ENCODE peak calls at places on chromosome 12, in four cellular contexts. R, S, H and W are unnamed samples.

GRCh38 chr12:65536876-65537661 is 258.6 kb downstream of the MSRB3 start:
- DNase-seq in H (no peak), R (peak), S (no peak), W (no peak)

GRCh38 chr12:20549115-20549719 is 145.9 kb upstream of the SLCO1C1 start:
- DNase-seq in S (peak), R (peak), H (no peak), W (peak)

GRCh38 chr12:28622416-28622815 is 432.2 kb downstream of the CCDC91 start:
- DNase-seq in R (no peak), S (no peak), H (no peak), W (no peak)

GRCh38 chr12:10747730-10748129 is 24.6 kb upstream of the YBX3 start:
- DNase-seq in R (no peak), H (no peak), S (peak), W (no peak)

GRCh38 chr12:118377005-118377890 is 893 bp downstream of the SUDS3 start:
- DNase-seq in S (no peak), R (no peak), H (no peak), W (peak)

GRCh38 chr12:3200032-3200617 is 122.9 kb downstream of the TSPAN9 start:
- DNase-seq in H (no peak), S (no peak), R (peak), W (no peak)

GRCh38 chr12:21940972-21941521 is at the start of gene ABCC9:
- DNase-seq in R (no peak), H (no peak), S (no peak), W (no peak)

GRCh38 chr12:1796515-1797010 is 23.8 kb upstream of the LRTM2 start:
- DNase-seq in R (no peak), S (no peak), H (no peak), W (peak)

GRCh38 chr12:54042970-54043744 is 10.3 kb downstream of the HOXC5 start:
- DNase-seq in R (no peak), S (no peak), H (no peak), W (no peak)

GRCh38 chr12:95774311-95775045 is 16.1 kb downstream of the NTN4 start:
- DNase-seq in H (no peak), R (no peak), S (no peak), W (no peak)

GRCh38 chr12:79886917-79887519 is 47.9 kb downstream of the PPP1R12A start:
- DNase-seq in R (peak), S (peak), H (peak), W (peak)

GRCh38 chr12:123931686-123932321 is 40.8 kb downstream of the CCDC92 start:
- DNase-seq in S (no peak), H (no peak), R (no peak), W (no peak)

GRCh38 chr12:120832712-120833111 is 71.4 kb downstream of the SPPL3 start:
- DNase-seq in S (no peak), R (no peak), H (no peak), W (no peak)

GRCh38 chr12:64083285-64084210 is 138.5 kb downstream of the KICS2 start:
- DNase-seq in S (no peak), H (no peak), R (peak), W (no peak)

GRCh38 chr12:94954029-94954685 is 49.3 kb downstream of the NDUFA12 start:
- DNase-seq in R (peak), S (no peak), H (no peak), W (peak)

GRCh38 chr12:102388469-102388868 is 91.9 kb downstream of the IGF1 start:
- DNase-seq in H (no peak), R (no peak), S (peak), W (no peak)

GRCh38 chr12:115661103-115661502 is 616.4 kb downstream of the MED13L start:
- DNase-seq in H (no peak), R (no peak), S (no peak), W (no peak)

GRCh38 chr12:12716151-12716844 is 870 bp upstream of the CDKN1B start:
- DNase-seq in S (peak), R (peak), H (no peak), W (no peak)

GRCh38 chr12:3061129-3061857 is 15.9 kb upstream of the TSPAN9 start:
- DNase-seq in S (no peak), R (no peak), H (no peak), W (no peak)

GRCh38 chr12:119319638-119320037 is 14.9 kb upstream of the CCDC60 start:
- DNase-seq in H (no peak), S (no peak), R (no peak), W (no peak)

GRCh38 chr12:62772556-62772955 is 162.4 kb downstream of the PPM1H start:
- DNase-seq in R (no peak), H (no peak), S (no peak), W (no peak)

GRCh38 chr12:40819427-40820108 is 127.3 kb downstream of the CNTN1 start:
- DNase-seq in H (no peak), S (no peak), R (peak), W (no peak)

GRCh38 chr12:132270969-132271754 is 58.2 kb downstream of the GALNT9 start:
- DNase-seq in H (no peak), R (no peak), S (no peak), W (no peak)

GRCh38 chr12:44154128-44154527 is 318.2 kb downstream of the TMEM117 start:
- DNase-seq in R (no peak), H (no peak), S (no peak), W (no peak)

GRCh38 chr12:9049520-9050133 is 60.3 kb downstream of the KLRG1 start:
- DNase-seq in H (no peak), R (peak), S (peak), W (peak)

GRCh38 chr12:45986646-45987338 is 3.6 kb downstream of the SCAF11 start:
- DNase-seq in S (no peak), H (no peak), R (no peak), W (peak)

GRCh38 chr12:3317841-3318501 is 173.0 kb upstream of the PRMT8 start:
- DNase-seq in S (no peak), H (no peak), R (no peak), W (no peak)

GRCh38 chr12:26125451-26126339 is 858 bp upstream of the BHLHE41 start:
- DNase-seq in H (no peak), S (peak), R (peak), W (peak)

GRCh38 chr12:95601626-95602025 is 50.4 kb upstream of the USP44 start:
- DNase-seq in S (no peak), H (no peak), R (no peak), W (no peak)

GRCh38 chr12:56046027-56046780 is 4.5 kb downstream of the RPS26 start:
- DNase-seq in H (no peak), R (no peak), S (no peak), W (peak)

GRCh38 chr12:13208533-13209278 is 12.2 kb downstream of the EMP1 start:
- DNase-seq in H (no peak), S (no peak), R (peak), W (peak)

DNA sequence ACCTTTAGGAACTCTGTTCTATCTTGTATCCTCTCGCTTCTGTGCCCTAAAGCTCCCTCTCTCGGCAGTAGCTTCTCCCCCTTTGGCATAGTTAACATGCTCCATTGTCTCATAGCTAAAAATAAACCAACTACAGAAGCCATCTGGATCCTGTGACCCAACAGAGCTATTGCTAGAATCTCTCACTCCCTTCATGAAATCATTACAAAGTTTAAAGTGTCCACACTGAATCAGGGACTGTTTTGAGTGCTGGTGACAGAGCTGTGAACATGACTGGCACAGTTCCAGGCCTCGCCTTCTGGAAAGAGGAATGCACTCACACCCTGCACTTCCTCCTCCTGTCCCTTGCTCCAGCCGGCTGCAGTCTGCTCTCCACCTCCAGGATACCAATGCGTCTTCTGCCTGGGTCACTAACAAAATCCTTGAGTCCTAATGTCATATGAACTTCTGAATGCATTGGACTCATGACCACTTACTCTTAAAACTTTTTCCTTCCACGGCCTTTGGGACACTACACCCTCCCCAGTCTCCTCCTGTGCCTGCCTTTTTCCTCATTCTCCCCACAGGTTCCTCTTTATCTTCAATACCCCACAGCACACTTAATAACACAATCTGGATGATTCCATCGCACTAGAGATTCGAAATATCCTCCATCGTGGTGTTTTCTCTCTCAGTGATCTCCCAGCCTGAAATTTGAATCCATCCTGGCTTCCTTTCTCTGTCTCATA is 13.2 kb downstream of the PLBD1 start:
- DNase-seq in S (no peak), R (peak), H (no peak), W (peak)
- TF ChIP-seq POLR2A in S (no peak), R (no peak), H (no peak), W (no peak)

GRCh38 chr12:6460751-6461371 is 9.0 kb downstream of the TAPBPL start:
- DNase-seq in S (no peak), H (peak), R (no peak), W (no peak)
- TF ChIP-seq MYC in S (no peak), H (no peak), R (no peak), W (no peak)

GRCh38 chr12:60501124-60501729 is 905.4 kb downstream of the SLC16A7 start:
- DNase-seq in R (no peak), H (no peak), S (no peak), W (peak)
- TF ChIP-seq CTCF in R (no peak), H (no peak), S (no peak), W (no peak)

DNA sequence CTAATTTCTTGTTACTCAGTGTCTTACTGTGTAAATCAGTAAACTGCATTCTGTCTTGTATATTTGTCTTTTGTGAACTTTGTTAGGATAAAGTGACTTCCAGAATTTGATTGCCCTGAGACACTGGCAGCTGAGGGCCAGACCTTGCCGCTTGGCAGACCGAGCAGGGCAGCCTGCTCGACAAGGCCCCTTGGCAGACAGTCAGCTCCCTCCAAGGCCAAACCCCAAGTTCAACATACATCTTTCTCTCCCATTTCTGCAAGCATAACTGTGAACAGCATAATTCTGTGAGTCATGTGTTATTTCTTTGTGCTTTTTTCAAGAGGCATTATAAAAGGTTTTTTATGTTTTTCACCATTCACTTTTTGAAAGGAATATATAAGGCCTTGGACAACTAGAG is 39.2 kb upstream of the BMAL2 start:
- DNase-seq in R (no peak), S (no peak), H (no peak), W (no peak)
- TF ChIP-seq POLR2A in R (no peak), S (no peak), H (no peak), W (no peak)

DNA sequence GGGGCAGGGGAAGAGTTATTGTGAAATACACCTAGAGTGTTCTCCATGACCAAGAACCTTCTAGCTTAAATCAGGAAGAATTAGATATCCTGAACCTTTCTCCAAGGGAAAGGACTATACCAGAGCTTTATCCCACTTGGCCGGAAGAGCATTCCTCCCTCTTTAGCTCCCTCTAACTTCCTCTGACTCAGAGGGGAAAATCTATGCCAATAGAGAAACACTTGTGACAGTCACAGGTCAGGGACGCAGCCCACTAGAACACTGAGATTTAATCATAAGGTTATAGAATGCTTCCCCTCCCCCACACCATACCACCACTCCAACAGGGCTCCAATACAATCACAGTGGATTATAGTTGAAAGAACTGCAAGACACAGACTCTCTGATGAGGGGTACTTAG is 55.4 kb upstream of the RFX4 start:
- DNase-seq in S (no peak), R (no peak), H (no peak), W (no peak)
- TF ChIP-seq MYC in S (no peak), R (no peak), H (no peak), W (no peak)

GRCh38 chr12:52667509-52667908 is 12.7 kb downstream of the KRT1 start:
- DNase-seq in S (no peak), R (peak), H (no peak), W (no peak)
- TF ChIP-seq CTCF in S (peak), R (peak), H (peak), W (no peak)

GRCh38 chr12:59595557-59596231 is at the start of gene SLC16A7:
- DNase-seq in R (peak), H (peak), S (peak), W (peak)
- TF ChIP-seq POLR2A in R (no peak), H (no peak), S (no peak), W (no peak)